ENCODE peak calls at places on chromosome 16, in ten cellular contexts. V, F, A, L, X, Z, N, H, M and O are unnamed samples.

GRCh38 chr16:3021449-3022207 is 1.5 kb downstream of the TNFRSF12A start:
- DNase-seq in V (peak), F (peak), A (peak), L (peak), X (peak), Z (peak), N (peak), H (peak), M (peak), O (peak)

GRCh38 chr16:67959520-67959919 is 8.9 kb downstream of the SLC12A4 start:
- DNase-seq in V (no peak), F (no peak), A (no peak), L (no peak), X (peak), Z (peak), N (no peak), H (no peak), M (peak), O (peak)

GRCh38 chr16:49543315-49543946 is 169.8 kb downstream of the C16orf78 start:
- DNase-seq in V (no peak), F (no peak), A (no peak), L (peak), X (no peak), Z (no peak), N (no peak), H (no peak), M (no peak), O (no peak)

GRCh38 chr16:68229431-68230175 is 6.3 kb downstream of the ESRP2 start:
- DNase-seq in V (no peak), F (peak), A (no peak), L (peak), X (no peak), Z (no peak), N (peak), H (no peak), M (no peak), O (peak)

GRCh38 chr16:878071-878784 is 77.7 kb upstream of the GNG13 start:
- DNase-seq in V (no peak), F (no peak), A (no peak), L (peak), X (peak), Z (no peak), N (no peak), H (no peak), M (no peak), O (no peak)

GRCh38 chr16:14409563-14409962 is 220.5 kb downstream of the PARN start:
- DNase-seq in V (peak), F (peak), A (no peak), L (peak), X (peak), Z (peak), N (peak), H (peak), M (no peak), O (peak)

GRCh38 chr16:20851601-20852000 is 45.3 kb downstream of the REXO5 start:
- DNase-seq in V (peak), F (peak), A (no peak), L (peak), X (peak), Z (peak), N (peak), H (no peak), M (peak), O (peak)

GRCh38 chr16:49632798-49633189 is 223.1 kb downstream of the ZNF423 start:
- DNase-seq in V (no peak), F (no peak), A (no peak), L (no peak), X (no peak), Z (no peak), N (no peak), H (no peak), M (no peak), O (no peak)

GRCh38 chr16:7257026-7257425 is 75.6 kb upstream of the RBFOX1 start:
- DNase-seq in V (no peak), F (no peak), A (no peak), L (no peak), X (no peak), Z (no peak), N (no peak), H (no peak), M (no peak), O (no peak)

GRCh38 chr16:25950586-25951201 is 258.9 kb downstream of the HS3ST4 start:
- DNase-seq in V (no peak), F (no peak), A (no peak), L (no peak), X (no peak), Z (no peak), N (no peak), H (no peak), M (no peak), O (no peak)

GRCh38 chr16:69620564-69620963 is 54.8 kb downstream of the NFAT5 start:
- DNase-seq in V (no peak), F (no peak), A (no peak), L (no peak), X (no peak), Z (no peak), N (no peak), H (no peak), M (no peak), O (no peak)

GRCh38 chr16:59783191-59783590 is 1049.1 kb upstream of the GOT2 start:
- DNase-seq in V (no peak), F (peak), A (no peak), L (no peak), X (no peak), Z (no peak), N (no peak), H (no peak), M (no peak), O (no peak)

GRCh38 chr16:72846594-72846993 is 201.3 kb downstream of the ZFHX3 start:
- DNase-seq in V (no peak), F (no peak), A (no peak), L (no peak), X (no peak), Z (no peak), N (no peak), H (no peak), M (no peak), O (no peak)

GRCh38 chr16:17827313-17827712 is 356.6 kb upstream of the XYLT1 start:
- DNase-seq in V (no peak), F (no peak), A (no peak), L (peak), X (no peak), Z (no peak), N (no peak), H (no peak), M (no peak), O (no peak)

GRCh38 chr16:57380671-57381462 is 8.6 kb downstream of the CX3CL1 start:
- DNase-seq in V (no peak), F (peak), A (no peak), L (peak), X (no peak), Z (no peak), N (no peak), H (no peak), M (no peak), O (peak)

GRCh38 chr16:25978227-25978626 is 286.5 kb downstream of the HS3ST4 start:
- DNase-seq in V (no peak), F (no peak), A (no peak), L (no peak), X (no peak), Z (no peak), N (no peak), H (no peak), M (no peak), O (no peak)